ENCODE peak calls at places on chromosomes 4 and X, in nine cellular contexts. S is uterus, Z is esophagus squamous epithelium, E is tibial nerve, J is right lobe of liver, I is stomach, V is heart left ventricle, U is A549, A is ovary. X is an unnamed sample.

GRCh38 chr4:143773998-143774898 is 73.8 kb upstream of the FREM3 start:
- DNase-seq in S (no peak), Z (no peak), E (no peak), J (no peak), I (peak), V (peak), U (peak), A (no peak), X (peak)

GRCh38 chr4:149553959-149554520 is 261.6 kb downstream of the IQCM start:
- DNase-seq in S (no peak), Z (no peak), E (no peak), J (no peak), I (no peak), V (no peak), U (no peak), A (no peak), X (no peak)

GRCh38 chrX:9341305-9342201 is 123.3 kb upstream of the TBL1X start:
- DNase-seq in S (peak), Z (peak), E (peak), J (peak), I (peak), V (peak), U (peak), A (peak), X (peak)

GRCh38 chr4:98181815-98182214 is 38.5 kb upstream of the STPG2 start:
- DNase-seq in S (no peak), Z (no peak), E (no peak), J (no peak), I (no peak), V (no peak), U (no peak), A (no peak), X (no peak)

GRCh38 chr4:61837395-61837794 is 637.3 kb downstream of the ADGRL3 start:
- DNase-seq in S (no peak), Z (no peak), E (no peak), J (no peak), I (no peak), V (no peak), U (no peak), A (no peak), X (no peak)

GRCh38 chrX:20427173-20427770 is 160.6 kb upstream of the RPS6KA3 start:
- DNase-seq in S (no peak), Z (no peak), E (no peak), J (no peak), I (no peak), V (no peak), U (no peak), A (no peak), X (no peak)

GRCh38 chrX:66638591-66639500 is at the start of gene EDA2R:
- DNase-seq in S (peak), Z (no peak), E (no peak), J (no peak), I (no peak), V (peak), U (peak), A (peak), X (peak)

GRCh38 chrX:24259544-24260240 is 54.2 kb downstream of the SUPT20HL2 start:
- DNase-seq in S (peak), Z (no peak), E (no peak), J (peak), I (no peak), V (no peak), U (peak), A (no peak), X (peak)

GRCh38 chrX:131821945-131822622 is 201.0 kb upstream of the STK26 start:
- DNase-seq in S (peak), Z (peak), E (no peak), J (no peak), I (peak), V (peak), U (no peak), A (peak), X (peak)

GRCh38 chrX:129980043-129980442 is 2.4 kb upstream of the BCORL1 start:
- DNase-seq in S (peak), Z (no peak), E (no peak), J (peak), I (peak), V (peak), U (no peak), A (peak), X (peak)

GRCh38 chr4:13160906-13161305 is 323.2 kb downstream of the RAB28 start:
- DNase-seq in S (no peak), Z (no peak), E (no peak), J (no peak), I (no peak), V (no peak), U (no peak), A (no peak), X (no peak)

GRCh38 chr4:59664771-59665170 is 1535.4 kb upstream of the ADGRL3 start:
- DNase-seq in S (no peak), Z (no peak), E (no peak), J (no peak), I (no peak), V (no peak), U (no peak), A (no peak), X (no peak)

GRCh38 chr4:147378780-147379179 is 102.1 kb upstream of the EDNRA start:
- DNase-seq in S (no peak), Z (no peak), E (no peak), J (no peak), I (no peak), V (no peak), U (no peak), A (no peak), X (no peak)

GRCh38 chr4:2337896-2338295 is 76.0 kb upstream of the MXD4 start:
- DNase-seq in S (no peak), Z (no peak), E (no peak), J (no peak), I (peak), V (no peak), U (no peak), A (no peak), X (no peak)

GRCh38 chrX:68443155-68443868 is 10.0 kb upstream of the OPHN1 start:
- DNase-seq in S (no peak), Z (no peak), E (no peak), J (no peak), I (no peak), V (peak), U (no peak), A (no peak), X (no peak)

GRCh38 chr4:168699224-168699878 is 202.5 kb downstream of the PALLD start:
- DNase-seq in S (no peak), Z (no peak), E (no peak), J (peak), I (peak), V (no peak), U (no peak), A (no peak), X (no peak)

GRCh38 chr4:15653864-15654391 is 1.2 kb downstream of the FBXL5 start:
- DNase-seq in S (no peak), Z (no peak), E (no peak), J (no peak), I (no peak), V (no peak), U (no peak), A (no peak), X (no peak)

GRCh38 chr4:150237110-150237852 is 159.0 kb downstream of the DCLK2 start:
- DNase-seq in S (no peak), Z (no peak), E (no peak), J (no peak), I (no peak), V (no peak), U (peak), A (no peak), X (no peak)

GRCh38 chrX:141221611-141222010 is 20.7 kb downstream of the SPANXC start:
- DNase-seq in S (no peak), Z (no peak), E (no peak), J (no peak), I (no peak), V (no peak), U (no peak), A (no peak), X (no peak)

GRCh38 chrX:70508296-70508911 is 63.8 kb downstream of the DLG3 start:
- DNase-seq in S (no peak), Z (no peak), E (no peak), J (no peak), I (no peak), V (no peak), U (no peak), A (no peak), X (no peak)

GRCh38 chrX:117851025-117851424 is 265.6 kb downstream of the KLHL13 start:
- DNase-seq in S (no peak), Z (no peak), E (no peak), J (no peak), I (no peak), V (no peak), U (no peak), A (no peak), X (no peak)

GRCh38 chr4:78481180-78481579 is 70.4 kb upstream of the ANXA3 start:
- DNase-seq in S (no peak), Z (no peak), E (no peak), J (no peak), I (no peak), V (no peak), U (no peak), A (no peak), X (no peak)

GRCh38 chr4:8307126-8307525 is 37.6 kb downstream of the HTRA3 start:
- DNase-seq in S (peak), Z (no peak), E (no peak), J (peak), I (no peak), V (no peak), U (no peak), A (no peak), X (no peak)

GRCh38 chr4:66430856-66431255 is 760.6 kb upstream of the EPHA5 start:
- DNase-seq in S (no peak), Z (no peak), E (no peak), J (no peak), I (no peak), V (no peak), U (no peak), A (no peak), X (no peak)

GRCh38 chrX:47584714-47585113 is 2.5 kb downstream of the TIMP1 start:
- DNase-seq in S (no peak), Z (no peak), E (no peak), J (no peak), I (no peak), V (no peak), U (no peak), A (no peak), X (no peak)

GRCh38 chrX:47579537-47579936 is 2.7 kb upstream of the TIMP1 start:
- DNase-seq in S (no peak), Z (no peak), E (no peak), J (no peak), I (no peak), V (no peak), U (peak), A (no peak), X (no peak)

GRCh38 chrX:47585273-47585672 is 3.0 kb downstream of the TIMP1 start:
- DNase-seq in S (no peak), Z (no peak), E (no peak), J (no peak), I (no peak), V (no peak), U (no peak), A (no peak), X (peak)

GRCh38 chrX:47583240-47583861 is 1.1 kb downstream of the TIMP1 start:
- DNase-seq in S (no peak), Z (no peak), E (no peak), J (no peak), I (no peak), V (no peak), U (no peak), A (no peak), X (peak)

DNA sequence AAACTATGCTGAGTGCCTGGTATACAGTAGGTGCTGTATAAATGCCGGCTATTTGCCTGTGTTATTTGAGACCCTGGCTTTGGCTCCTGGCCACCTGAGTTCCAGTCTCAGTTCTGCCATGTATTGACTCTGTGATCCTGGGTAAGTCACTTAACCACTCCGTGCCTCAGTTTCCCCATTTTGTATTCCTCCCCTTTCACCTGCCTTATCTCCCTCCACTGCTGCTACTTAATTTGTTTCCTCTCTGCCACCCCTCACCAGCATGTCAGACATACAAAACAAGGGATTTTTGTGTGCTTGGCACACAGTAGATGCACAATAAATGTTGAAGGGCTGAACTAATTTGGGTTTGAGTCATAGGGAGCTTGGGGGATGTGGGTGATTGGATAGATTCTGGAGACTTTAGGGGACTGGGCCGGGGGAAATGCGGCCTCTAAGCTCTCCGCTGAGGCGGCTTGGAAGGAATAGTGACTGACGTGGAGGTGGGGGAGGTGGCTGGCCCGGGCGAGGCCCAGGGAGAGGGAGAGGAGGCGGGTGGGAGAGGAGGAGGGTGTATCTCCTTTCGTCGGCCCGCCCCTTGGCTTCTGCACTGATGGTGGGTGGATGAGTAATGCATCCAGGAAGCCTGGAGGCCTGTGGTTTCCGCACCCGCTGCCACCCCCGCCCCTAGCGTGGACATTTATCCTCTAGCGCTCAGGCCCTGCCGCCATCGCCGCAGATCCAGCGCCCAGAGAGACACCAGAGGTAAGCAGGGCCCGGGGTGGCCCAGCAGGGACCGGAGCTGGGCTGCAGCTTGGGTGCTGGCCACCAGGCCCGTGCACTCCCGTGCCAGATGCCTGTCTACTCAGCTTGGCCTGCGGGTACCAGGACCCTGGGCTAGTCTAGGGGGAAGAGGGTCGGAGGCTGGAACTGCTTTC is at the start of gene TIMP1:
- DNase-seq in S (peak), Z (peak), E (peak), J (peak), I (peak), V (peak), U (peak), A (peak), X (peak)
- H3K27ac ChIP-seq in S (peak), Z (peak), E (peak), J (peak), I (peak), V (peak), U (peak), A (peak), X (peak)

GRCh38 chr4:56410247-56410646 is 23.0 kb upstream of the AASDH start:
- DNase-seq in S (peak), Z (no peak), E (no peak), J (peak), I (peak), V (no peak), U (peak), A (no peak), X (peak)
- H3K4me3 ChIP-seq in S (no peak), Z (peak), E (peak), J (no peak), I (peak), V (peak), U (no peak), A (peak), X (peak)

GRCh38 chr4:10607206-10607605 is 77.4 kb downstream of the CLNK start:
- DNase-seq in S (no peak), Z (no peak), E (no peak), J (no peak), I (no peak), V (no peak), U (no peak), A (no peak), X (no peak)

GRCh38 chr4:10608501-10609219 is 75.9 kb downstream of the CLNK start:
- DNase-seq in S (no peak), Z (no peak), E (no peak), J (no peak), I (no peak), V (no peak), U (no peak), A (no peak), X (no peak)

GRCh38 chr4:10606483-10607155 is 77.9 kb downstream of the CLNK start:
- DNase-seq in S (no peak), Z (no peak), E (no peak), J (no peak), I (no peak), V (no peak), U (no peak), A (no peak), X (no peak)

GRCh38 chr4:10605746-10606482 is 78.7 kb downstream of the CLNK start:
- DNase-seq in S (no peak), Z (no peak), E (no peak), J (no peak), I (no peak), V (no peak), U (no peak), A (no peak), X (no peak)

GRCh38 chr4:10605056-10605455 is 79.5 kb downstream of the CLNK start:
- DNase-seq in S (no peak), Z (no peak), E (no peak), J (no peak), I (no peak), V (no peak), U (no peak), A (no peak), X (no peak)
- TF ChIP-seq POLR2A in S (no peak), Z (no peak), E (no peak), J (no peak), I (no peak), V (no peak), U (no peak), A (no peak), X (no peak)

DNA sequence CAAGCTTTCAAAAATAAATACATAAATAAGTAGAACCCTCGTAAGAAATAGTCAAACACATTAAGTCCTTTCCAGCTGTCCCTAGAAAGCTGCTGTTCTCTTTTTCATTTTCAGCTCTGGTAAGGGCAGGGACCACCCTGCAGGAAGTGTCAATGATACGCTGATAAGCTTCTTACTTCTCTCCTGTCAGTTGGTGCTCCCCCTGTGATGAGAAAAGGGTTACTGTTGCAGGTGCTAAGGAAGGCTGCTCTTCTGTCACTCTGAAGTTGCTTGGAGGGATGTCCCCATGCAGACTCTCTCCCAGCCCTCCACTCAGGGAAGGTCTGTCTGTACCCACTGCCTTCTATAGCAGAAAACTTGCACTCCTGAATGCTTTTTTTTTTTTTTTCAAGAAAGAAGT is 1.4 kb downstream of the CXCL3 start:
- DNase-seq in S (no peak), Z (no peak), E (no peak), J (no peak), I (no peak), V (no peak), U (no peak), A (no peak), X (no peak)
- H3K27ac ChIP-seq in S (no peak), Z (no peak), E (no peak), J (no peak), I (peak), V (no peak), U (peak), A (no peak), X (no peak)

DNA sequence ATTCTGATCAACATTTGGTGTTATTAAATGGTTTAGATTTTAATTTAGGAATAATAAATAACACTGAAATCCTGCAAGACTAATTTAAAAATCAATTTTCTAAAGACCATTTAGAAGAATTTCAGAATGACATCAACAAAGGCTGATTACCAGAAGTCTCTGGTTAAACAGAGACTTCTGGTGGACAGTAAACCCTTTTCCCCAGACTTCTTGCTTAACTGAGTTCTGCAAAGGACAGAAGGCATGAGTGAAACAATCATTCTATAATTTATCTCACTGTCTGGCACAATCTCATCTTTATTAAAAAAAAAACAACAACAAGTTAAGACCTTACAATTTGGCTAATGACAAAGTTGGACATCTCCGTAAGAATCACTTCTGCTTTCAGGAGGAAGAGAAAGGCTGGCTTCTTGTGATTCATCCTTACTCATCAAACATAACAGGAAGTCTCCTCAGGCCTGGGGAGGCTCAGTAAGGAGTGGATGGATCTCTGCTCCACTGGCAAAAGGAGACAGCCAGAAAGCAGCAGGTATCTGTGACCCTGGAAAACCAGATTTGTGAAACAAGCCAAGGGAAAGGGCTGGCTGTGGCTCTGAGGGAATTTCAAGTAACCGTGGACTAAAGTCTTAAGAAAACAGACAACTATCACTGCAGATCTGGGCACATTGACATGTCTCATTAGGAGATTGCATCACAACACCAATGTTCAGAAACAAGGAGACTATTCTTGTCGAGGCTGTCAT is 908 bp upstream of the TLR6 start:
- DNase-seq in S (peak), Z (peak), E (no peak), J (no peak), I (no peak), V (peak), U (peak), A (no peak), X (peak)
- H3K4me3 ChIP-seq in S (no peak), Z (no peak), E (no peak), J (no peak), I (no peak), V (no peak), U (peak), A (no peak), X (peak)

GRCh38 chr4:112817933-112818921 is 181.3 kb downstream of the LARP7 start:
- DNase-seq in S (peak), Z (no peak), E (peak), J (no peak), I (peak), V (peak), U (peak), A (peak), X (peak)
- TF ChIP-seq POLR2A in S (peak), Z (no peak), E (peak), J (no peak), I (no peak), V (no peak), U (no peak), A (no peak), X (peak)